ENCODE peak calls at places on chromosome 12, in four cellular contexts. One of them, this sample, is unnamed.

GRCh38 chr12:92094751-92095161 is 50.9 kb downstream of the BTG1 start:
- DNase-seq in K562: no peak
- DNase-seq in GM12878: no peak
- DNase-seq in SK-N-SH: no peak
- DNase-seq in this sample: no peak

GRCh38 chr12:18580286-18580685 is 157.5 kb downstream of the PLCZ1 start:
- DNase-seq in K562: no peak
- DNase-seq in GM12878: no peak
- DNase-seq in SK-N-SH: no peak
- DNase-seq in this sample: no peak

GRCh38 chr12:112017041-112017440 is 3.8 kb downstream of the ERP29 start:
- DNase-seq in K562: no peak
- DNase-seq in GM12878: no peak
- DNase-seq in SK-N-SH: no peak
- DNase-seq in this sample: no peak

GRCh38 chr12:104272938-104273337 is 30.6 kb upstream of the EID3 start:
- DNase-seq in K562: no peak
- DNase-seq in GM12878: no peak
- DNase-seq in SK-N-SH: no peak
- DNase-seq in this sample: no peak

GRCh38 chr12:62862259-62862881 is 72.6 kb downstream of the PPM1H start:
- DNase-seq in K562: no peak
- DNase-seq in GM12878: no peak
- DNase-seq in SK-N-SH: no peak
- DNase-seq in this sample: no peak

GRCh38 chr12:69642531-69642930 is 31.8 kb upstream of the LRRC10 start:
- DNase-seq in K562: no peak
- DNase-seq in GM12878: no peak
- DNase-seq in SK-N-SH: no peak
- DNase-seq in this sample: no peak

GRCh38 chr12:91289881-91290280 is 107.3 kb upstream of the DCN start:
- DNase-seq in K562: no peak
- DNase-seq in GM12878: no peak
- DNase-seq in SK-N-SH: no peak
- DNase-seq in this sample: no peak

GRCh38 chr12:115710104-115710564 is 567.4 kb downstream of the MED13L start:
- DNase-seq in K562: no peak
- DNase-seq in GM12878: no peak
- DNase-seq in SK-N-SH: no peak
- DNase-seq in this sample: no peak

GRCh38 chr12:131352296-131352900 is 358.5 kb upstream of the SFSWAP start:
- DNase-seq in K562: no peak
- DNase-seq in GM12878: no peak
- DNase-seq in SK-N-SH: no peak
- DNase-seq in this sample: no peak

GRCh38 chr12:122028601-122029560 is 7.2 kb downstream of the BCL7A start:
- DNase-seq in K562: no peak
- DNase-seq in GM12878: peak
- DNase-seq in SK-N-SH: no peak
- DNase-seq in this sample: no peak
- TF ChIP-seq NFIC in K562: no peak
- TF ChIP-seq NFIC in GM12878: peak
- TF ChIP-seq NFIC in SK-N-SH: no peak
- TF ChIP-seq NFIC in this sample: no peak

GRCh38 chr12:124629799-124630198 is 62.4 kb upstream of the NCOR2 start:
- DNase-seq in K562: no peak
- DNase-seq in GM12878: no peak
- DNase-seq in SK-N-SH: no peak
- DNase-seq in this sample: no peak

GRCh38 chr12:124629117-124629516 is 61.7 kb upstream of the NCOR2 start:
- DNase-seq in K562: no peak
- DNase-seq in GM12878: no peak
- DNase-seq in SK-N-SH: no peak
- DNase-seq in this sample: no peak

GRCh38 chr12:124632510-124632909 is 65.1 kb upstream of the NCOR2 start:
- DNase-seq in K562: peak
- DNase-seq in GM12878: no peak
- DNase-seq in SK-N-SH: peak
- DNase-seq in this sample: no peak

GRCh38 chr12:124631681-124632080 is 64.3 kb upstream of the NCOR2 start:
- DNase-seq in K562: no peak
- DNase-seq in GM12878: no peak
- DNase-seq in SK-N-SH: no peak
- DNase-seq in this sample: no peak

DNA sequence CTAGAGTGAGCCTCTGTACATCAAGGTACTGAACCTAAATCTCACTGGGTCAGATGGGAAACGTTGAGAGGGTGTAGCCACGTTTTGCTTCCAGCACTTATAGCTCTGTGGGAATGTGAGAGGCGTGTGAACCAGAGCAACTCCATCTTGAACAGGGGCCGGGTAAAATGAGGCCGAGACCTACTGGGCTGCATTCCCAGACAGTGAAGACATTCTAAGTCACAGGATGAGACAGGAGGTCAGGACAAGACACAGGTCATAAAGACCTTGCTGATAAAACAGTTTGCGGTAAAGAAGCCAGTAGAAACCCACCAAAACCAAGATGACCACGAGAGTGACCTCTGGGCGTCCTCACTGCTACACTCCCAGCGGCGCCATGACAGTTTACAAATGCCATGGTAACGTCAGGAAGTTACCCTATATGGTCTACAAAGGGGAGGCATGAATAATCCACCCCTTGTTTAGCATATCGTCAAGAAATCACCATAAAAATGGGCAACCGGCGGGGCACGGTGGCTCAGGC is 63.4 kb upstream of the NCOR2 start:
- DNase-seq in K562: no peak
- DNase-seq in GM12878: no peak
- DNase-seq in SK-N-SH: no peak
- DNase-seq in this sample: no peak
- TF ChIP-seq NFIC in K562: no peak
- TF ChIP-seq NFIC in GM12878: no peak
- TF ChIP-seq NFIC in SK-N-SH: no peak
- TF ChIP-seq NFIC in this sample: no peak

GRCh38 chr12:94149781-94150482 is 1.6 kb downstream of the PLXNC1 start:
- DNase-seq in K562: no peak
- DNase-seq in GM12878: no peak
- DNase-seq in SK-N-SH: peak
- DNase-seq in this sample: no peak
- TF ChIP-seq NFIC in K562: no peak
- TF ChIP-seq NFIC in GM12878: no peak
- TF ChIP-seq NFIC in SK-N-SH: no peak
- TF ChIP-seq NFIC in this sample: no peak

GRCh38 chr12:64042901-64043300 is 179.2 kb downstream of the KICS2 start:
- DNase-seq in K562: no peak
- DNase-seq in GM12878: no peak
- DNase-seq in SK-N-SH: no peak
- DNase-seq in this sample: no peak

GRCh38 chr12:64034901-64035576 is 187.1 kb downstream of the KICS2 start:
- DNase-seq in K562: no peak
- DNase-seq in GM12878: no peak
- DNase-seq in SK-N-SH: no peak
- DNase-seq in this sample: peak

GRCh38 chr12:64036414-64036813 is 185.7 kb downstream of the KICS2 start:
- DNase-seq in K562: no peak
- DNase-seq in GM12878: no peak
- DNase-seq in SK-N-SH: no peak
- DNase-seq in this sample: no peak

GRCh38 chr12:64044171-64044570 is 177.9 kb downstream of the KICS2 start:
- DNase-seq in K562: no peak
- DNase-seq in GM12878: no peak
- DNase-seq in SK-N-SH: no peak
- DNase-seq in this sample: no peak

DNA sequence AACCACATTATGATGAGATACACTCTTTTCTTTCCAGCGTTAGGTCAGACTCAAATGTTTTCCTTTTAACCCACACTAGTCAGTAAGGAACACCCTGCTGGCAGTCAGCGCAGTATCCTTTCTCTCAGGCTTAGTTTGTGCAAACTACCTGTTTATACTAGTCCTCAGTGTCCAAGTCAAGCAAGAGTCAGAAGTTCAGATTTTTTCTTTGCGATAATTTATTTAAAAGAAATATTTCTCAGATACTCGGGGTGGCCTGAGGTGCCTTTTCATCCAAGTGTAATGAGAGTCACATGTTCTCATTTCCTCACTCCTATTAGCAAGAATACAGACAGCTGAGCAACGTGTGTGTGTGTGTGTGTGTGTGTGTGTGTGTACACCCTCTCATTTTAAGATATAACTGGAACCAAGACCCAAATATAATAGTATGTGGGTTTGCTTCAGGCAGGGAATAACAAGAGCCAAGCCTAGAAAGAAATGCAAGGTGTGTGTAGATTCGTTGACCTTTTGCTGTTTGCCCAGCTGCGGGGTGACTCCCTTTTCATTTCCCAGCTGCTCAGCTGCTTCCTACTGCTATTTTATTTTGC is 182.7 kb downstream of the KICS2 start:
- DNase-seq in K562: no peak
- DNase-seq in GM12878: no peak
- DNase-seq in SK-N-SH: no peak
- DNase-seq in this sample: no peak
- TF ChIP-seq NFIC in K562: no peak
- TF ChIP-seq NFIC in GM12878: no peak
- TF ChIP-seq NFIC in SK-N-SH: no peak
- TF ChIP-seq NFIC in this sample: no peak

DNA sequence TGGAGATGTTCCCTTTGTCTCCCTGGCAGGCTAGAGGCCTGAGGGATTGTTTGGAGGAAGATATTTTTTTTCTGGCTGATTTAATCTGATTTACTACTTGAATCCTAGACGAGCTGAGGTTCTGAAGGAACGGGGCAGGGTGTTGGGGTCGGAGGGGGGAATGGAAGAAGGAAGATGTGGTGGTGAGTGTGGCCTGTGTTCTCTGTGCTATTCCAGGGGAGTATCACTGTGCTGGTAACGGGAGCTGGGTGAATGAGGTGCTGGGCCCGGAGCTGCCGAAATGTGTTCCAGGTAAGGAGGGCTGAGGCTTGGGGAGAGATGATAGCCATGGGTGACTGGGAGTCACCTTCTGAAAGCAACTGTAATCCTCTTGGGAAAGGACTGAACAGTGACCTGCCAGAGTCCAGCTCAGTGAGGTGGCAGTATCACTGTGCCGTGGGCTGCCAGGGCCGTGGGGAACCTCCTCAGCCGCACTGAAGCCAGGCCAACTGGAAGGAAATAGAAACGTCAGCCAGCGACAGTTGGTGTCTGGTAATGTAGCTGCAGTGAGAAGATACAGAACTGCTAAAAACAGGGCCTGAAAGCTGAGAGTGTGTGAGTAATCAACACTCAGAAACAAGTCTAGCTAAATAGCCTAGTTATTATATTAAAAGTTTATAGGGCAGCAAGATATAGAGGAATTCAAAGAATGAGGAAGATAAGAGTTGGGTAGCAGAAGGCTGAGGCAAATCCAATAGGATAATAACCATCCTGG is 7.9 kb downstream of the C1S start:
- DNase-seq in K562: no peak
- DNase-seq in GM12878: no peak
- DNase-seq in SK-N-SH: no peak
- DNase-seq in this sample: no peak
- TF ChIP-seq NFIC in K562: no peak
- TF ChIP-seq NFIC in GM12878: no peak
- TF ChIP-seq NFIC in SK-N-SH: no peak
- TF ChIP-seq NFIC in this sample: no peak

GRCh38 chr12:14769462-14769836 is 33.8 kb downstream of the WBP11 start:
- DNase-seq in K562: no peak
- DNase-seq in GM12878: no peak
- DNase-seq in SK-N-SH: peak
- DNase-seq in this sample: peak
- TF ChIP-seq NFIC in K562: no peak
- TF ChIP-seq NFIC in GM12878: no peak
- TF ChIP-seq NFIC in SK-N-SH: no peak
- TF ChIP-seq NFIC in this sample: no peak

DNA sequence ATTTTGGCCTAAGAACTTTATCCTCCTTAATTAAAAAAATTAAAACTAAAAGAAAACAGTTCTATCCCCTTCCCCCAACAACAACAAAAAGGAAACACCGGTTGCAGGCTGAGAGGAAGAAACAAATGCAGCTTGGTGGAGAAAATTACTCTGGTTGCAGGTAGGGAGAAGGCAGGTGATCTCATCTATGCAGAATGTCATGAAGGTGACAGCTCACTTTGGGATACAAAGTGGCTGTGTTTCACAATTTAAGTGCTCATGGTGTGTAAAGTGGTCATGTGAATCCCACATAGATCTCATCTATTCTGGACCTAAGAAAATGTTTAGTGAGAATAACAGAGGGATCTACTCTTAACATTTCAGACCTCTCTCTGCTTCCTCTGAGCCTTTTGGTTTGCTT is 219.7 kb upstream of the PKP2 start:
- DNase-seq in K562: no peak
- DNase-seq in GM12878: no peak
- DNase-seq in SK-N-SH: no peak
- DNase-seq in this sample: no peak
- TF ChIP-seq NFIC in K562: no peak
- TF ChIP-seq NFIC in GM12878: no peak
- TF ChIP-seq NFIC in SK-N-SH: no peak
- TF ChIP-seq NFIC in this sample: no peak

DNA sequence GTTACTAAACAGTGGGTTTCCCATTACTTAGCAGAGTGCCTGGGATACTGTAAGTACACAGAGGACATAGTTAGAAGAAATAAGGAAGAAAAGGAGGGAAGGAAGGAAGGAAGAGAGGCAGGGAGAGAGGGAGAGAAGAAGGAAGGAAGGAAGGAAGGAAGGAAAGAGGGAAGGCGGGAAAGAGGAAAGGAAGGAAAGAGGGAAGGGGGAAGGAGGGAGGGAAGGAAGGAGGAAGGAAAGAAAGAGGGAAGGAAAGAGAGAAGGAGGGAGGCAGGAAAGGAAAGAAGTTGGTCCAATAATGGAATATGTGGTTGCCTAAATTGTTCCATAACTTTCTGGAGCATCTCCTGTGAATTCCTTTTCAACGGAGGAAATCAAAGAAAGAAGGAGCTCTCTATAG is 1230.4 kb downstream of the AACS start:
- DNase-seq in K562: no peak
- DNase-seq in GM12878: no peak
- DNase-seq in SK-N-SH: no peak
- DNase-seq in this sample: no peak
- TF ChIP-seq NFIC in K562: no peak
- TF ChIP-seq NFIC in GM12878: no peak
- TF ChIP-seq NFIC in SK-N-SH: no peak
- TF ChIP-seq NFIC in this sample: no peak

DNA sequence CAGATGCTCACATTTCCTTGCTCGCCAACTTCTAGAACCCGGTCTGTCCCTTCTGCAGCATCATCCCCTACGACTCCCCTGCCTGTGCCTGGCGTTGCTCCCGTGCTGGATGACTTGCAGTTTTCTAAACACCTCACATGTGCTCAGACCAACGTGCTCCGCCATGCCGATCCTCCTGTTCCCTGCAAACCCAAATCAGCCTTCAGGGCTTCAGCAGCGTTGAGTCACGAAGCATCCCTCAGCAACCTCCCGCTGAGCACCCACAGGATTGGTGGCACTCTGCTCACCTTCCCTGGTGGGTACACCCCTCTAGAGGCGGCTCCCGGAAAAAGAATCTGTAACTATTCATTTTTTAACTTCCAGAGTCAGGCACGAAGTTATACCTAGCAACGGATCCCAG is 2.8 kb upstream of the PIWIL1 start:
- DNase-seq in K562: no peak
- DNase-seq in GM12878: no peak
- DNase-seq in SK-N-SH: no peak
- DNase-seq in this sample: no peak
- TF ChIP-seq NFIC in K562: peak
- TF ChIP-seq NFIC in GM12878: no peak
- TF ChIP-seq NFIC in SK-N-SH: no peak
- TF ChIP-seq NFIC in this sample: no peak